ENCODE peak calls at places on chromosomes 6 and 20, in five cellular contexts. U is cardiac muscle cell, O is right cardiac atrium, D is Peyer's patch, Z is fibroblast of lung. F is an unnamed sample.

GRCh38 chr20:64038252-64038578 is 2.2 kb downstream of the C20orf204 start:
- DNase-seq in U (no peak), O (no peak), D (no peak), Z (no peak), F (no peak)

GRCh38 chr20:57450931-57451330 is 59.7 kb downstream of the RBM38 start:
- DNase-seq in U (no peak), O (no peak), D (no peak), Z (no peak), F (no peak)

GRCh38 chr6:119444642-119445557 is 95.3 kb upstream of the MAN1A1 start:
- DNase-seq in U (no peak), O (no peak), D (no peak), Z (peak; percentile 16), F (no peak)

GRCh38 chr20:358891-359555 is 12.1 kb downstream of the NRSN2 start:
- DNase-seq in U (no peak), O (no peak), D (no peak), Z (no peak), F (no peak)

GRCh38 chr6:8082954-8083858 is 19.0 kb upstream of the BLOC1S5 start:
- DNase-seq in U (peak; percentile 71), O (peak; percentile 28), D (no peak), Z (peak; percentile 84), F (peak; percentile 92)

GRCh38 chr6:170026272-170027110 is 264.4 kb downstream of the DLL1 start:
- DNase-seq in U (no peak), O (no peak), D (peak; percentile 76), Z (no peak), F (peak; percentile 63)

GRCh38 chr6:91482498-91482897 is 895.6 kb upstream of the MAP3K7 start:
- DNase-seq in U (no peak), O (no peak), D (no peak), Z (no peak), F (no peak)

GRCh38 chr6:130975325-130975724 is 87.7 kb downstream of the EPB41L2 start:
- DNase-seq in U (no peak), O (no peak), D (no peak), Z (peak; percentile 31), F (no peak)

GRCh38 chr6:31588871-31589650 is 3.0 kb downstream of the LST1 start:
- DNase-seq in U (peak; percentile 14), O (no peak), D (no peak), Z (no peak), F (no peak)

GRCh38 chr6:169805242-169805838 is 53.9 kb downstream of the ERMARD start:
- DNase-seq in U (no peak), O (no peak), D (peak; percentile 15), Z (no peak), F (no peak)

GRCh38 chr6:149026530-149026942 is 279.7 kb downstream of the UST start:
- DNase-seq in U (peak; percentile 82), O (no peak), D (no peak), Z (peak; percentile 97), F (no peak)

GRCh38 chr6:113595921-113596376 is 261.2 kb upstream of the MARCKS start:
- DNase-seq in U (peak; percentile 43), O (no peak), D (no peak), Z (peak; percentile 95), F (no peak)

GRCh38 chr6:29864037-29864795 is 36.6 kb downstream of the HLA-G start:
- DNase-seq in U (no peak), O (no peak), D (no peak), Z (peak; percentile 8), F (no peak)

GRCh38 chr6:90015883-90016282 is 121.6 kb downstream of the GJA10 start:
- DNase-seq in U (no peak), O (no peak), D (no peak), Z (no peak), F (no peak)

GRCh38 chr20:49646126-49646525 is 67.6 kb downstream of the B4GALT5 start:
- DNase-seq in U (no peak), O (no peak), D (no peak), Z (peak; percentile 34), F (no peak)

GRCh38 chr6:89610149-89610642 is 28.4 kb downstream of the LYRM2 start:
- DNase-seq in U (peak; percentile 64), O (peak; percentile 74), D (peak; percentile 74), Z (peak; percentile 37), F (no peak)

GRCh38 chr6:117992856-117993255 is 85.8 kb downstream of the SLC35F1 start:
- DNase-seq in U (no peak), O (no peak), D (no peak), Z (no peak), F (no peak)

GRCh38 chr6:168950500-168951223 is 303.0 kb downstream of the THBS2 start:
- DNase-seq in U (no peak), O (no peak), D (no peak), Z (peak; percentile 31), F (no peak)

GRCh38 chr6:32184084-32184640 is at the start of gene AGER:
- DNase-seq in U (no peak), O (no peak), D (peak; percentile 44), Z (no peak), F (no peak)

GRCh38 chr6:223763-224162 is 68.5 kb upstream of the DUSP22 start:
- DNase-seq in U (no peak), O (no peak), D (no peak), Z (peak; percentile 47), F (no peak)

GRCh38 chr6:86856937-86857563 is 80.3 kb upstream of the HTR1E start:
- DNase-seq in U (peak; percentile 27), O (no peak), D (no peak), Z (peak; percentile 40), F (peak; percentile 38)

GRCh38 chr6:63352587-63353281 is 33.0 kb upstream of the LGSN start:
- DNase-seq in U (peak; percentile 78), O (no peak), D (no peak), Z (peak; percentile 69), F (peak; percentile 39)

DNA sequence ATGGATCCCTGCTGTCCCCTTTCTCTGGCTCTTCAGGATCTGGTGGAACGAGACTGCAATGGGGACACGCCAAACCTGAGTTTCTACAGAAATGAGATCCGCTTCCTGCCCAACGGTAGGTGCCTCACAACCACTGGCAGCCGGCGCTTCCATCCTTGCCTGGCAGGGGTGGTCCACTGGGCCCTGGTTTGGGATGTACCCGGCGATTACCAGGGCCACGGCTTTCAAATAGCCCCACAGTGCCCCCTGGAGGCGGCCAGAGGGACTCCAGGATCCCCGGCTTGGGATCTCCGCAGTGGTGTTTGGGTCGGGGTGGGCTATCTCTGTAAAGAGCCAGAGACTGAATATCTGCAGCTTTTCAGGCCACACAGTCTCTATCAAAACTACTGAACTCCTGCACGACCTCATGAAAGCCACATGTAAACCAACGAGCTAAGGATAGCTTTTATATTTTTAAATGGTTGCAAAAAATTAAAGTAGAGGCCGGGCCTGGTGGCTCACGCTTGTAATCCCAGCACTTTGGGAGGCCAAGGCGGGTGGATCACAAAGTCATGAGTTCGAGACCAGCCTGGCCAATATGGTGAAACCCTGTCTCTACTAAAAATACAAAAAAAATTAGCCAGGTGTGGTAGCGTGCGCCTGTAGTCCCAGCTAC is 3.7 kb downstream of the OGFR start:
- DNase-seq in U (peak; percentile 64), O (peak; percentile 66), D (peak; percentile 80), Z (peak; percentile 61), F (no peak)
- H3K4me1 ChIP-seq in U (peaks cover 8% of the 10 kb centered on the region), O (peaks cover 11% of the 10 kb centered on the region), D (peaks cover 24% of the 10 kb centered on the region), Z (no peaks in the 10 kb centered on the region), F (peaks cover 14% of the 10 kb centered on the region)

DNA sequence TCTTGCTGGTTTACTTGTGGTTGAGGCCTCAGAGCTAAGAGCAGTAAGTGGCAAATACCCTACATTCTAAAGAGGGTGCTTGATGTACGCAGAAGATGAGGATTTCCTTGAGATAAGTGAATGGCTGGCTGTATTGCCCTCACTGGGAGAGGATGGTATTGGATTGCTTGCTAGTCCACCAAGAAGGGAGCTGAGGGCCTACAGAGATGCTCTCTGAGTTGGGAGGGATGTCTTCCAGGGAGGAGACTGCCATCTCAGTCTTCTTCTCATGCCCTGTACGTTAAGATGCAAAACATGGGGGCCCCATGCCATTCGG is 669.1 kb downstream of the UTRN start:
- DNase-seq in U (no peak), O (no peak), D (no peak), Z (no peak), F (no peak)
- H3K4me1 ChIP-seq in U (no peaks in the 10 kb centered on the region), O (no peaks in the 10 kb centered on the region), D (no peaks in the 10 kb centered on the region), Z (no peaks in the 10 kb centered on the region), F (peaks cover 22% of the 10 kb centered on the region)

GRCh38 chr6:156830126-156830525 is 52.9 kb downstream of the ARID1B start:
- DNase-seq in U (no peak), O (no peak), D (no peak), Z (no peak), F (no peak)
- H3K4me1 ChIP-seq in U (peaks cover 4% of the 10 kb centered on the region), O (peaks cover 12% of the 10 kb centered on the region), D (no peaks in the 10 kb centered on the region), Z (peaks cover 8% of the 10 kb centered on the region), F (peaks cover 25% of the 10 kb centered on the region)

DNA sequence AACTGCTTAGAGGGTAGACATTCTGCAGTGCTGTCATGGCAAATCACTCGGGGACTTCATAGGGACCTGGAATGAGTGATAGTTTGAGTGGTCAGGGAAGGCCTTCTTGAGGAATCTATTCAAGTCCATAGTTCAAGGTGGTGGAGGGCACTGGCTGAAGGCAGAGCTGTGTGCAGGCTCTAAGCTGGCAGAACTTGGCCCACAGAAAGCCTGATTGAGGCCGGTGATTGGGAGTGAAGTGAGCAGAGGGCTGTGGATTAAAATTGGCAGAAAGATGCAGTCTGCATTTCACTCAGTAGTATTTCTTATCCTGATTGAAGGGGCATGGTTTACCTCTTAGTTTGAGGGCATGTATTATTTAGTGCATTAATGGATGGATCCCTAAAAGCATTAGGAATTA is 44.9 kb downstream of the UTRN start:
- DNase-seq in U (no peak), O (no peak), D (no peak), Z (no peak), F (no peak)
- H3K4me1 ChIP-seq in U (peaks cover 14% of the 10 kb centered on the region), O (peaks cover 18% of the 10 kb centered on the region), D (no peaks in the 10 kb centered on the region), Z (peaks cover 12% of the 10 kb centered on the region), F (peaks cover 35% of the 10 kb centered on the region)

DNA sequence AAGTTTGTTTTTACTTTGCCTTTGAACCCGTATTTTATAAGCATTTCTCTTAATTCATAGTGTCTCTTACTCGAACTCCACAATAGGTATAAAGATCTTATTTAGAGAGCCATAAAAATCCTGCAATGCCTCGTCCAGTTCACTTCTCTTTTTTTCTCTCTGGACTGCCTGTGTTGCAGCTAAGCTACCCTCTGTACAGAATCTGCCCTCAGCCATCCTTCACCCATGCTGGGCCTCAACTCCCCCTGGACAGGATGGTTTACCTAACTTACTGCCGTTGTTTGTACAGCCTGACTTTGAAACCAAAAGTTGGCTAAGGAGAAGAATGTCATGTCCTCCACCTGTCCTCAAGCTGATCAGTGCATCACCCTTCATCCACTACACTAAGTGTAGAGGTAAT is 10.4 kb downstream of the QRSL1 start:
- DNase-seq in U (no peak), O (no peak), D (no peak), Z (no peak), F (no peak)
- H3K4me1 ChIP-seq in U (no peaks in the 10 kb centered on the region), O (peaks cover 1% of the 10 kb centered on the region), D (no peaks in the 10 kb centered on the region), Z (no peaks in the 10 kb centered on the region), F (no peaks in the 10 kb centered on the region)

GRCh38 chr6:36132221-36132895 is 2.0 kb downstream of the MAPK13 start:
- DNase-seq in U (no peak), O (no peak), D (no peak), Z (no peak), F (no peak)
- H3K4me1 ChIP-seq in U (peaks cover 23% of the 10 kb centered on the region), O (peaks cover 2% of the 10 kb centered on the region), D (peaks cover 9% of the 10 kb centered on the region), Z (peaks cover 22% of the 10 kb centered on the region), F (peaks cover 43% of the 10 kb centered on the region)